ENCODE peak calls at places on chromosomes 6 and 20, in ten cellular contexts. S, U, L, J, P, E, Q, D, K and V are unnamed samples.

GRCh38 chr6:79338493-79338892 is 104.0 kb upstream of the HMGN3 start:
- DNase-seq in S (no peak), U (no peak), L (no peak), J (no peak), P (no peak), E (no peak), Q (no peak), D (no peak), K (no peak), V (no peak)

GRCh38 chr20:50484271-50484976 is 25.8 kb upstream of the PTPN1 start:
- DNase-seq in S (no peak), U (no peak), L (no peak), J (no peak), P (no peak), E (no peak), Q (no peak), D (no peak), K (no peak), V (peak)

GRCh38 chr6:85065831-85066230 is 301.4 kb upstream of the TBX18 start:
- DNase-seq in S (no peak), U (no peak), L (no peak), J (no peak), P (no peak), E (no peak), Q (no peak), D (no peak), K (no peak), V (no peak)

GRCh38 chr6:112180095-112180820 is 74.1 kb downstream of the LAMA4 start:
- DNase-seq in S (no peak), U (no peak), L (no peak), J (peak), P (no peak), E (peak), Q (peak), D (peak), K (peak), V (peak)

GRCh38 chr6:81214414-81215091 is 537.9 kb downstream of the TENT5A start:
- DNase-seq in S (no peak), U (no peak), L (no peak), J (no peak), P (peak), E (no peak), Q (no peak), D (no peak), K (no peak), V (no peak)

GRCh38 chr20:10671221-10671849 is 2.5 kb downstream of the JAG1 start:
- DNase-seq in S (peak), U (no peak), L (peak), J (peak), P (peak), E (no peak), Q (peak), D (no peak), K (peak), V (peak)

GRCh38 chr6:36751091-36751490 is 53.5 kb downstream of the RAB44 start:
- DNase-seq in S (no peak), U (no peak), L (no peak), J (no peak), P (no peak), E (no peak), Q (no peak), D (peak), K (no peak), V (peak)

GRCh38 chr6:21213492-21213891 is 380.1 kb upstream of the SOX4 start:
- DNase-seq in S (no peak), U (no peak), L (no peak), J (no peak), P (no peak), E (no peak), Q (no peak), D (no peak), K (no peak), V (no peak)

GRCh38 chr6:25279748-25280616 is 808 bp downstream of the CARMIL1 start:
- DNase-seq in S (no peak), U (peak), L (peak), J (peak), P (peak), E (peak), Q (no peak), D (peak), K (no peak), V (peak)

GRCh38 chr6:42746452-42747400 is 823 bp upstream of the TBCC start:
- DNase-seq in S (peak), U (peak), L (peak), J (peak), P (peak), E (peak), Q (peak), D (peak), K (peak), V (peak)

GRCh38 chr6:142737368-142738060 is 207.5 kb downstream of the HIVEP2 start:
- DNase-seq in S (no peak), U (no peak), L (no peak), J (no peak), P (no peak), E (no peak), Q (no peak), D (no peak), K (no peak), V (peak)